ENCODE peak calls at places on chromosomes 11 and 22, in eight cellular contexts. One of them, this sample, is unnamed.

GRCh38 chr11:69949327-69949726 is 128.8 kb upstream of the ANO1 start:
- DNase-seq in epithelial cell of prostate: peak
- DNase-seq in A172: peak
- DNase-seq in astrocyte of the hippocampus: peak
- DNase-seq in Peyer's patch: no peak
- DNase-seq in choroid plexus epithelial cell: peak
- DNase-seq in GM12865: no peak
- DNase-seq in stimulated activated CD4-positive, alpha-beta T cell treated with anti-CD3 and anti-CD28 coated beads, Interleukin-4, amount 100 ng/mL, for 24 hours: no peak
- DNase-seq in this sample: peak

GRCh38 chr11:44744160-44744559 is 17.4 kb downstream of the TSPAN18 start:
- DNase-seq in epithelial cell of prostate: no peak
- DNase-seq in A172: no peak
- DNase-seq in astrocyte of the hippocampus: no peak
- DNase-seq in Peyer's patch: no peak
- DNase-seq in choroid plexus epithelial cell: no peak
- DNase-seq in GM12865: no peak
- DNase-seq in stimulated activated CD4-positive, alpha-beta T cell treated with anti-CD3 and anti-CD28 coated beads, Interleukin-4, amount 100 ng/mL, for 24 hours: no peak
- DNase-seq in this sample: no peak

GRCh38 chr11:82004537-82005213 is 729.0 kb downstream of the FAM181B start:
- DNase-seq in epithelial cell of prostate: no peak
- DNase-seq in A172: peak
- DNase-seq in astrocyte of the hippocampus: no peak
- DNase-seq in Peyer's patch: no peak
- DNase-seq in choroid plexus epithelial cell: peak
- DNase-seq in GM12865: no peak
- DNase-seq in stimulated activated CD4-positive, alpha-beta T cell treated with anti-CD3 and anti-CD28 coated beads, Interleukin-4, amount 100 ng/mL, for 24 hours: no peak
- DNase-seq in this sample: no peak

GRCh38 chr11:116422976-116423375 is 349.8 kb downstream of the BUD13 start:
- DNase-seq in epithelial cell of prostate: no peak
- DNase-seq in A172: no peak
- DNase-seq in astrocyte of the hippocampus: no peak
- DNase-seq in Peyer's patch: no peak
- DNase-seq in choroid plexus epithelial cell: no peak
- DNase-seq in GM12865: no peak
- DNase-seq in stimulated activated CD4-positive, alpha-beta T cell treated with anti-CD3 and anti-CD28 coated beads, Interleukin-4, amount 100 ng/mL, for 24 hours: no peak
- DNase-seq in this sample: no peak

GRCh38 chr11:7869467-7869866 is 61.6 kb downstream of the OR10A6 start:
- DNase-seq in epithelial cell of prostate: no peak
- DNase-seq in A172: peak
- DNase-seq in astrocyte of the hippocampus: peak
- DNase-seq in Peyer's patch: no peak
- DNase-seq in choroid plexus epithelial cell: peak
- DNase-seq in GM12865: no peak
- DNase-seq in stimulated activated CD4-positive, alpha-beta T cell treated with anti-CD3 and anti-CD28 coated beads, Interleukin-4, amount 100 ng/mL, for 24 hours: no peak
- DNase-seq in this sample: peak

GRCh38 chr22:40040927-40041326 is 46.2 kb downstream of the FAM83F start:
- DNase-seq in epithelial cell of prostate: no peak
- DNase-seq in A172: no peak
- DNase-seq in astrocyte of the hippocampus: peak
- DNase-seq in Peyer's patch: no peak
- DNase-seq in choroid plexus epithelial cell: peak
- DNase-seq in GM12865: no peak
- DNase-seq in stimulated activated CD4-positive, alpha-beta T cell treated with anti-CD3 and anti-CD28 coated beads, Interleukin-4, amount 100 ng/mL, for 24 hours: no peak
- DNase-seq in this sample: peak

GRCh38 chr11:63882555-63883242 is 34.3 kb downstream of the RCOR2 start:
- DNase-seq in epithelial cell of prostate: no peak
- DNase-seq in A172: no peak
- DNase-seq in astrocyte of the hippocampus: peak
- DNase-seq in Peyer's patch: no peak
- DNase-seq in choroid plexus epithelial cell: no peak
- DNase-seq in GM12865: no peak
- DNase-seq in stimulated activated CD4-positive, alpha-beta T cell treated with anti-CD3 and anti-CD28 coated beads, Interleukin-4, amount 100 ng/mL, for 24 hours: no peak
- DNase-seq in this sample: peak

GRCh38 chr11:75349540-75350116 is 1.8 kb downstream of the ARRB1 start:
- DNase-seq in epithelial cell of prostate: no peak
- DNase-seq in A172: no peak
- DNase-seq in astrocyte of the hippocampus: no peak
- DNase-seq in Peyer's patch: no peak
- DNase-seq in choroid plexus epithelial cell: no peak
- DNase-seq in GM12865: no peak
- DNase-seq in stimulated activated CD4-positive, alpha-beta T cell treated with anti-CD3 and anti-CD28 coated beads, Interleukin-4, amount 100 ng/mL, for 24 hours: no peak
- DNase-seq in this sample: no peak

GRCh38 chr22:30253205-30253852 is 6.8 kb upstream of the LIF start:
- DNase-seq in epithelial cell of prostate: no peak
- DNase-seq in A172: peak
- DNase-seq in astrocyte of the hippocampus: peak
- DNase-seq in Peyer's patch: no peak
- DNase-seq in choroid plexus epithelial cell: no peak
- DNase-seq in GM12865: no peak
- DNase-seq in stimulated activated CD4-positive, alpha-beta T cell treated with anti-CD3 and anti-CD28 coated beads, Interleukin-4, amount 100 ng/mL, for 24 hours: no peak
- DNase-seq in this sample: peak

GRCh38 chr11:128896356-128896755 is 5.2 kb downstream of the KCNJ5 start:
- DNase-seq in epithelial cell of prostate: no peak
- DNase-seq in A172: no peak
- DNase-seq in astrocyte of the hippocampus: no peak
- DNase-seq in Peyer's patch: no peak
- DNase-seq in choroid plexus epithelial cell: no peak
- DNase-seq in GM12865: no peak
- DNase-seq in stimulated activated CD4-positive, alpha-beta T cell treated with anti-CD3 and anti-CD28 coated beads, Interleukin-4, amount 100 ng/mL, for 24 hours: no peak
- DNase-seq in this sample: no peak

GRCh38 chr11:762421-763072 is 14.7 kb downstream of the GATD1 start:
- DNase-seq in epithelial cell of prostate: peak
- DNase-seq in A172: peak
- DNase-seq in astrocyte of the hippocampus: peak
- DNase-seq in Peyer's patch: no peak
- DNase-seq in choroid plexus epithelial cell: peak
- DNase-seq in GM12865: no peak
- DNase-seq in stimulated activated CD4-positive, alpha-beta T cell treated with anti-CD3 and anti-CD28 coated beads, Interleukin-4, amount 100 ng/mL, for 24 hours: no peak
- DNase-seq in this sample: peak

GRCh38 chr22:49880281-49880680 is 26.6 kb downstream of the ZBED4 start:
- DNase-seq in epithelial cell of prostate: no peak
- DNase-seq in A172: no peak
- DNase-seq in astrocyte of the hippocampus: peak
- DNase-seq in Peyer's patch: no peak
- DNase-seq in choroid plexus epithelial cell: peak
- DNase-seq in GM12865: peak
- DNase-seq in stimulated activated CD4-positive, alpha-beta T cell treated with anti-CD3 and anti-CD28 coated beads, Interleukin-4, amount 100 ng/mL, for 24 hours: no peak
- DNase-seq in this sample: no peak

GRCh38 chr11:110092577-110093406 is at the start of gene ZC3H12C:
- DNase-seq in epithelial cell of prostate: peak
- DNase-seq in A172: peak
- DNase-seq in astrocyte of the hippocampus: peak
- DNase-seq in Peyer's patch: peak
- DNase-seq in choroid plexus epithelial cell: peak
- DNase-seq in GM12865: peak
- DNase-seq in stimulated activated CD4-positive, alpha-beta T cell treated with anti-CD3 and anti-CD28 coated beads, Interleukin-4, amount 100 ng/mL, for 24 hours: peak
- DNase-seq in this sample: peak

This sample was measured in M059J.